ENCODE peak calls at places on chromosomes 7 and 10, in four cellular contexts. I is K562, K is cardiac muscle cell, F is pons. V is an unnamed sample.

GRCh38 chr7:23713285-23714235 is 3.5 kb downstream of the STK31 start:
- DNase-seq in I (no peak), F (no peak), K (peak), V (no peak)

GRCh38 chr10:75476569-75476968 is 45.1 kb downstream of the LRMDA start:
- DNase-seq in I (no peak), F (no peak), K (no peak), V (no peak)

GRCh38 chr10:133445268-133445732 is 8.4 kb upstream of the SCART1 start:
- DNase-seq in F (no peak), I (no peak), K (no peak), V (no peak)

GRCh38 chr7:151876899-151877777 is at the start of gene PRKAG2:
- DNase-seq in F (peak), K (peak), I (no peak), V (peak)

GRCh38 chr10:77463967-77464745 is 173.5 kb downstream of the KCNMA1 start:
- DNase-seq in F (no peak), I (no peak), K (peak), V (no peak)

GRCh38 chr10:91210014-91210413 is 10.4 kb upstream of the PCGF5 start:
- DNase-seq in F (no peak), K (no peak), I (no peak), V (no peak)

GRCh38 chr10:101287922-101288638 is 58.8 kb upstream of the LBX1 start:
- DNase-seq in I (peak), K (peak), F (peak), V (peak)

GRCh38 chr10:86285136-86285790 is 81.3 kb downstream of the GRID1 start:
- DNase-seq in K (no peak), I (no peak), F (peak), V (no peak)

GRCh38 chr7:99407849-99408346 is 499 bp downstream of the PDAP1 start:
- DNase-seq in F (no peak), K (peak), I (peak), V (no peak)

GRCh38 chr7:20095441-20095840 is 121.7 kb downstream of the MACC1 start:
- DNase-seq in K (no peak), F (no peak), I (no peak), V (no peak)

V was measured in HEK293T.